ENCODE peak calls at places on chromosome 2, in nine cellular contexts. B, Y, P, M, U, Q, G, F and A are unnamed samples.

GRCh38 chr2:65075605-65076344 is 19.6 kb downstream of the CEP68 start:
- DNase-seq in B (no peak), Y (no peak), P (peak), M (no peak), U (no peak), Q (no peak), G (no peak), F (no peak), A (no peak)

GRCh38 chr2:45643543-45644542 is 7.6 kb upstream of the PRKCE start:
- DNase-seq in B (peak), Y (no peak), P (peak), M (peak), U (peak), Q (peak), G (peak), F (no peak), A (no peak)

GRCh38 chr2:128420776-128421175 is 102.1 kb upstream of the HS6ST1 start:
- DNase-seq in B (peak), Y (no peak), P (no peak), M (no peak), U (peak), Q (no peak), G (no peak), F (no peak), A (peak)

GRCh38 chr2:181770145-181770544 is 89.8 kb upstream of the NEUROD1 start:
- DNase-seq in B (no peak), Y (no peak), P (no peak), M (no peak), U (no peak), Q (no peak), G (peak), F (no peak), A (no peak)

GRCh38 chr2:75007819-75008218 is 49.4 kb downstream of the POLE4 start:
- DNase-seq in B (peak), Y (no peak), P (no peak), M (no peak), U (no peak), Q (no peak), G (no peak), F (no peak), A (no peak)

GRCh38 chr2:121489284-121489683 is 41.4 kb upstream of the RNU4ATAC start:
- DNase-seq in B (no peak), Y (no peak), P (peak), M (peak), U (no peak), Q (no peak), G (peak), F (no peak), A (no peak)

GRCh38 chr2:11949732-11950503 is 203.5 kb downstream of the LPIN1 start:
- DNase-seq in B (no peak), Y (no peak), P (no peak), M (no peak), U (no peak), Q (no peak), G (peak), F (no peak), A (no peak)

GRCh38 chr2:121356058-121356640 is 71.1 kb upstream of the TFCP2L1 start:
- DNase-seq in B (peak), Y (no peak), P (peak), M (peak), U (peak), Q (peak), G (peak), F (peak), A (no peak)

GRCh38 chr2:235268535-235268934 is 225.3 kb upstream of the AGAP1 start:
- DNase-seq in B (no peak), Y (peak), P (peak), M (peak), U (no peak), Q (no peak), G (no peak), F (no peak), A (no peak)

GRCh38 chr2:31335921-31336570 is 78.5 kb downstream of the XDH start:
- DNase-seq in B (no peak), Y (peak), P (peak), M (peak), U (no peak), Q (no peak), G (peak), F (no peak), A (no peak)

GRCh38 chr2:64649013-64649484 is 4.7 kb downstream of the SERTAD2 start:
- DNase-seq in B (no peak), Y (no peak), P (no peak), M (no peak), U (no peak), Q (no peak), G (no peak), F (no peak), A (no peak)

GRCh38 chr2:165660361-165660760 is 133.7 kb downstream of the GALNT3 start:
- DNase-seq in B (no peak), Y (no peak), P (no peak), M (no peak), U (no peak), Q (no peak), G (no peak), F (no peak), A (no peak)

GRCh38 chr2:188765522-188765921 is 208.7 kb upstream of the COL3A1 start:
- DNase-seq in B (peak), Y (no peak), P (peak), M (peak), U (no peak), Q (peak), G (peak), F (peak), A (no peak)

GRCh38 chr2:101253013-101253712 is 477 bp downstream of the CNOT11 start:
- DNase-seq in B (peak), Y (no peak), P (peak), M (peak), U (peak), Q (no peak), G (peak), F (no peak), A (peak)

GRCh38 chr2:238864207-238865014 is 16.5 kb downstream of the TWIST2 start:
- DNase-seq in B (peak), Y (peak), P (peak), M (peak), U (no peak), Q (peak), G (peak), F (peak), A (peak)

GRCh38 chr2:219658447-219658846 is 31.0 kb downstream of the SLC4A3 start:
- DNase-seq in B (no peak), Y (no peak), P (peak), M (peak), U (no peak), Q (no peak), G (no peak), F (no peak), A (no peak)

GRCh38 chr2:117537030-117537429 is 277.5 kb upstream of the DDX18 start:
- DNase-seq in B (no peak), Y (no peak), P (no peak), M (no peak), U (no peak), Q (no peak), G (no peak), F (no peak), A (no peak)

GRCh38 chr2:117536139-117536538 is 278.4 kb upstream of the DDX18 start:
- DNase-seq in B (peak), Y (no peak), P (no peak), M (no peak), U (no peak), Q (no peak), G (no peak), F (no peak), A (no peak)
- TF ChIP-seq CTCF in B (peak), Y (no peak), P (no peak), M (no peak), U (no peak), Q (peak), G (peak), F (no peak), A (peak)

DNA sequence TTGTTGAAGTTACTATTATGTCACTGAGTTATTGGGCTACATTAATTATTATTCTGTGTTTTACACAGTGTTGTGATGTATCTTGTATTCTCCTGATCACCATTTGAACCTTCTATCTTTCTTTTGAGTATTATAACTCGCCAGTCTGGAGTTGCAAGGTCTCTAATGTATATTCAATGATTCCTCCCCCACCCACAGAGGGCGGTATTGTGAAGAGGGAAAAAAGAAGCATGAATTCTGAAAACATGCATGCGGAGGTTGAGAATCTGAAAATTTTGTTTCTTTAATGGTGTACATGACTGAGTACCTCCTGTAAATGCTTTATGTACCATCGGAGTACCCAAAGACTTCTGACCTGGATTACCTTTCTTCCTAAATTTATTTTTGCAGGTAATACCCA is 266.6 kb downstream of the NR4A2 start:
- DNase-seq in B (no peak), Y (no peak), P (no peak), M (no peak), U (no peak), Q (no peak), G (peak), F (no peak), A (no peak)
- TF ChIP-seq CTCF in B (no peak), Y (no peak), P (no peak), M (no peak), U (no peak), Q (peak), G (peak), F (peak), A (no peak)

GRCh38 chr2:195434346-195434745 is 222.7 kb upstream of the SLC39A10 start:
- DNase-seq in B (no peak), Y (no peak), P (no peak), M (no peak), U (no peak), Q (no peak), G (peak), F (no peak), A (no peak)
- TF ChIP-seq CTCF in B (no peak), Y (no peak), P (no peak), M (no peak), U (no peak), Q (no peak), G (no peak), F (no peak), A (no peak)

DNA sequence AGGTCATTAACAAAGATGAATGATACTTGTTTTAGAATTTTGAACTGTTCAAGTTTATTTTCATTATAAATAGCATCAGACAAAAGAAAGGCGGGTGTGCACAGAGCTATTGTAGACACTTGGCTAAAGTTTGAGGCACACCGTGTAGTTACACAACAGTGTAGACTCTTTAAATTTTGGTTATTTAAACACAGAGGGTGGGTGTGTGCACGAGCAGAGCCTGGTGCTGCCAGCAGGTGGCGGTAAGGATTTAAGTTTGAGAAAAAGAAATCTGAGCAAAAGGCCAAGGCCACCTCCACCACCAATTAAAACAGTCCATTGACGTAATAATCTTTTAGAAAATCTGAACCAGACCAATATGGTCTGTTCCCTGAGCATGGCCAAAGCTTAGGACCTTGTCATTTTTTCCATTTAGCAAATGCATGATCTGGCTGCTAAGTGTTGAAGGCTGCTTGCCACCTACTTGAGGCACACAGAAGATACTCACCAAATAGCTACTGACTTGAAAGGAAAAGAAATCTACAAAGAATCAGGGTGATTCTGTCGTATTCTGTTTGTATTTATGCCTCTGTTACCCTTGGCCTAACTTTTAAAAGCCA is 14.3 kb downstream of the COPS7B start:
- DNase-seq in B (peak), Y (no peak), P (peak), M (peak), U (no peak), Q (peak), G (peak), F (peak), A (no peak)
- TF ChIP-seq CTCF in B (peak), Y (peak), P (peak), M (peak), U (peak), Q (peak), G (peak), F (peak), A (peak)